ENCODE peak calls at places on chromosomes 16 and 17, in four cellular contexts. One of them, this sample, is unnamed.

GRCh38 chr16:73000020-73000906 is 47.7 kb downstream of the ZFHX3 start:
- DNase-seq in DND-41: no peak
- DNase-seq in dorsolateral prefrontal cortex: peak; percentile 35
- DNase-seq in transverse colon: no peak
- DNase-seq in this sample: no peak

GRCh38 chr17:13393841-13394710 is 207.7 kb downstream of the HS3ST3A1 start:
- DNase-seq in dorsolateral prefrontal cortex: no peak
- DNase-seq in DND-41: no peak
- DNase-seq in transverse colon: no peak
- DNase-seq in this sample: no peak

GRCh38 chr17:50261051-50261915 is 13.0 kb upstream of the TMEM92 start:
- DNase-seq in DND-41: no peak
- DNase-seq in transverse colon: no peak
- DNase-seq in dorsolateral prefrontal cortex: no peak
- DNase-seq in this sample: no peak

GRCh38 chr16:88575251-88575650 is 5.0 kb downstream of the ZC3H18 start:
- DNase-seq in DND-41: no peak
- DNase-seq in dorsolateral prefrontal cortex: no peak
- DNase-seq in transverse colon: no peak
- DNase-seq in this sample: no peak

GRCh38 chr17:79035686-79036085 is 11.7 kb downstream of the C1QTNF1 start:
- DNase-seq in DND-41: no peak
- DNase-seq in transverse colon: no peak
- DNase-seq in dorsolateral prefrontal cortex: no peak
- DNase-seq in this sample: no peak

GRCh38 chr16:31862761-31863160 is 10.8 kb upstream of the ZNF267 start:
- DNase-seq in dorsolateral prefrontal cortex: no peak
- DNase-seq in DND-41: no peak
- DNase-seq in transverse colon: no peak
- DNase-seq in this sample: no peak

GRCh38 chr16:1309888-1310831 is 724 bp downstream of the UBE2I start:
- DNase-seq in dorsolateral prefrontal cortex: no peak
- DNase-seq in DND-41: peak; percentile 57
- DNase-seq in transverse colon: peak; percentile 65
- DNase-seq in this sample: no peak

GRCh38 chr16:88196471-88197400 is 186.0 kb upstream of the ZNF469 start:
- DNase-seq in transverse colon: no peak
- DNase-seq in DND-41: no peak
- DNase-seq in dorsolateral prefrontal cortex: no peak
- DNase-seq in this sample: no peak

GRCh38 chr17:57881143-57881542 is 31.3 kb upstream of the MRPS23 start:
- DNase-seq in DND-41: no peak
- DNase-seq in transverse colon: no peak
- DNase-seq in dorsolateral prefrontal cortex: no peak
- DNase-seq in this sample: no peak

GRCh38 chr17:74812109-74812864 is 36.1 kb upstream of the NAT9 start:
- DNase-seq in DND-41: no peak
- DNase-seq in transverse colon: no peak
- DNase-seq in dorsolateral prefrontal cortex: no peak
- DNase-seq in this sample: no peak
- H3K27ac ChIP-seq in DND-41: no peak overlapping the region
- H3K27ac ChIP-seq in transverse colon: no peak overlapping the region
- H3K27ac ChIP-seq in dorsolateral prefrontal cortex: peak overlapping the region; percentile 74
- H3K27ac ChIP-seq in this sample: no peak overlapping the region

DNA sequence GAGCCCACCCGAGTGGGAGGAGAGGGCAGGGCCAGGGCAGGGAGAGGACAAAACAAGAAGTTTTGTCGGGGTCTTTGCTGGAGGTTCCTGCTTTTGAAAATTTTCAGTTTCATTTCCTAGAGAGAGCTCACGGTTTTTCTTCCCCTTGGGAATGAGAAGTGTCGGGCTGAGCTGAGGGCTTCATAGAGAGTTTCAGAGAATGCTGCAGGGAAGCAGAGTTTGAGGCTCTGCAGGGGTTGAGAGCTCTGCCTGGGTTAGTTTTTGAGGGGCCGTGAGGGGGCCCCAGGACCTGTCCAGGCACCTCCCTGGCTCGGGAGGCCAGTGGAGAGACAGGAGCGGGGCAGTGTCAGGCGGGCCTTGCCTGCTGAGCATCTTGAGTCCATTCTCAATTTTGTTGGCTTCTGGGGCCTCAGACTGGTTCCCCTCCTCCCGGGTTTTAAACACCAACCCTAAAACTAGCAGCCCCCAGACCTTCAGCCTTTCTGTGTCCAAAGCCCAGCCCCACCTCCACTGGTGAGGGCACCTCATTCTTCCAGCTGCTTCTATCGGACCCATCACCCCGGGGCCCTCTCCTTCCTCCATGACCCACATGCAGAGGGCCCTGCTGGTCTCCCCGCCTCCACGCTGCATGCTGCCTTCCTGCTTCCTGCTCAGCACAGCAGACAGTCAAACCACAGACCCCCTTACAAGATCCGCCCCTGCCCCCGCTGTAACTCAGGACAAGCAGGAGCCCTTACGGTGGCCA is 3.6 kb downstream of the RNF213 start:
- DNase-seq in transverse colon: peak; percentile 55
- DNase-seq in DND-41: peak; percentile 88
- DNase-seq in dorsolateral prefrontal cortex: no peak
- DNase-seq in this sample: no peak
- H3K4me3 ChIP-seq in transverse colon: peak overlapping the region; percentile 32
- H3K4me3 ChIP-seq in DND-41: peak overlapping the region; percentile 76
- H3K4me3 ChIP-seq in dorsolateral prefrontal cortex: no peak overlapping the region
- H3K4me3 ChIP-seq in this sample: no peak overlapping the region

GRCh38 chr16:47142469-47143328 is 1.0 kb downstream of the NETO2 start:
- DNase-seq in dorsolateral prefrontal cortex: peak; percentile 33
- DNase-seq in DND-41: no peak
- DNase-seq in transverse colon: peak; percentile 36
- DNase-seq in this sample: no peak
- H3K27me3 ChIP-seq in dorsolateral prefrontal cortex: no peaks in the 10 kb centered on the region
- H3K27me3 ChIP-seq in DND-41: no peaks in the 10 kb centered on the region
- H3K27me3 ChIP-seq in transverse colon: peaks cover 41% of the 10 kb centered on the region
- H3K27me3 ChIP-seq in this sample: peaks cover 8% of the 10 kb centered on the region

GRCh38 chr17:37082985-37083384 is 134.2 kb downstream of the AATF start:
- DNase-seq in DND-41: no peak
- DNase-seq in transverse colon: no peak
- DNase-seq in dorsolateral prefrontal cortex: no peak
- DNase-seq in this sample: no peak
- H3K27ac ChIP-seq in DND-41: no peak overlapping the region
- H3K27ac ChIP-seq in transverse colon: no peak overlapping the region
- H3K27ac ChIP-seq in dorsolateral prefrontal cortex: no peak overlapping the region
- H3K27ac ChIP-seq in this sample: no peak overlapping the region

DNA sequence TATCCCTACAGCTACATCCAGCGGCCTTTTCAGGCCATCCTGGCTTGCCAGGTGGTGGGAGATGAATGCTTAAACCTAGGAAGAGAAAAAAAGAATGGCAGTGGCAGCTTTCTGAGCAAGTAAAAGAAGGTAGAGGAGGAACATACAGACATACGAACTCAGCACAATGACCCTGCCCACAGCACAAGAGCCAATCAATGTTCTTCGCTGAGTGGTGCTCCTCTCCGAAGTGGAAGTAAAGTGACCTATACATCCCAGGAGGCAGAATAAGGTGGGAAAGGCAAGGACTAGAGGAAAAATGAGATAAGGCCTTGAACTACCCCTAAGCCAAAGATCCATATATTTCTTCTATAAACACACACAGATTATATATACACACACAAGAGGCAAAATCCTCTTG is 28.7 kb downstream of the USP31 start:
- DNase-seq in transverse colon: no peak
- DNase-seq in dorsolateral prefrontal cortex: no peak
- DNase-seq in DND-41: no peak
- DNase-seq in this sample: no peak
- H3K4me3 ChIP-seq in transverse colon: no peak overlapping the region
- H3K4me3 ChIP-seq in dorsolateral prefrontal cortex: no peak overlapping the region
- H3K4me3 ChIP-seq in DND-41: no peak overlapping the region
- H3K4me3 ChIP-seq in this sample: no peak overlapping the region

GRCh38 chr17:61583660-61584264 is 7.3 kb downstream of the NACA2 start:
- DNase-seq in DND-41: no peak
- DNase-seq in transverse colon: no peak
- DNase-seq in dorsolateral prefrontal cortex: no peak
- DNase-seq in this sample: no peak

GRCh38 chr17:61581611-61582349 is 9.2 kb downstream of the NACA2 start:
- DNase-seq in transverse colon: no peak
- DNase-seq in dorsolateral prefrontal cortex: no peak
- DNase-seq in DND-41: no peak
- DNase-seq in this sample: no peak

GRCh38 chr17:61582593-61582992 is 8.4 kb downstream of the NACA2 start:
- DNase-seq in dorsolateral prefrontal cortex: no peak
- DNase-seq in DND-41: no peak
- DNase-seq in transverse colon: no peak
- DNase-seq in this sample: no peak

GRCh38 chr17:61584266-61584665 is 6.8 kb downstream of the NACA2 start:
- DNase-seq in transverse colon: no peak
- DNase-seq in DND-41: no peak
- DNase-seq in dorsolateral prefrontal cortex: no peak
- DNase-seq in this sample: no peak

GRCh38 chr17:61583242-61583641 is 7.8 kb downstream of the NACA2 start:
- DNase-seq in transverse colon: no peak
- DNase-seq in dorsolateral prefrontal cortex: no peak
- DNase-seq in DND-41: no peak
- DNase-seq in this sample: no peak
- H3K27me3 ChIP-seq in transverse colon: peaks cover 39% of the 10 kb centered on the region
- H3K27me3 ChIP-seq in dorsolateral prefrontal cortex: peaks cover 5% of the 10 kb centered on the region
- H3K27me3 ChIP-seq in DND-41: peaks cover 7% of the 10 kb centered on the region
- H3K27me3 ChIP-seq in this sample: no peaks in the 10 kb centered on the region

This sample was measured in iPS DF 6.9.